ENCODE peak calls at places on chromosomes 6 and 20, in four cellular contexts. I, O, H and T are unnamed samples.

GRCh38 chr6:786946-787763 is 94.2 kb upstream of the EXOC2 start:
- DNase-seq in I (peak), O (peak), H (peak), T (no peak)

GRCh38 chr20:18496740-18497592 is at the start of gene RBBP9:
- DNase-seq in I (peak), O (peak), H (peak), T (peak)

GRCh38 chr6:160030103-160030502 is 61.2 kb downstream of the IGF2R start:
- DNase-seq in I (no peak), O (peak), H (no peak), T (peak)

GRCh38 chr20:13984211-13984610 is 6.2 kb downstream of the SEL1L2 start:
- DNase-seq in I (no peak), O (no peak), H (no peak), T (peak)

GRCh38 chr6:133855599-133855972 is 33.3 kb upstream of the TCF21 start:
- DNase-seq in I (no peak), O (no peak), H (no peak), T (no peak)

GRCh38 chr20:15930324-15931305 is 642.6 kb downstream of the KIF16B start:
- DNase-seq in I (no peak), O (peak), H (no peak), T (no peak)

GRCh38 chr6:1094306-1094705 is 217.6 kb upstream of the FOXQ1 start:
- DNase-seq in I (no peak), O (no peak), H (no peak), T (no peak)

GRCh38 chr6:35486005-35486925 is 10.6 kb downstream of the TEAD3 start:
- DNase-seq in I (no peak), O (peak), H (no peak), T (peak)

GRCh38 chr6:45314146-45314545 is 14.0 kb upstream of the RUNX2 start:
- DNase-seq in I (no peak), O (no peak), H (no peak), T (no peak)

GRCh38 chr20:6116763-6117162 is 6.1 kb downstream of the FERMT1 start:
- DNase-seq in I (no peak), O (no peak), H (no peak), T (no peak)

GRCh38 chr20:37911838-37912273 is 8.9 kb downstream of the VSTM2L start:
- DNase-seq in I (peak), O (peak), H (no peak), T (no peak)
- TF ChIP-seq EZH2 in I (no peak), O (no peak), H (no peak), T (no peak)

DNA sequence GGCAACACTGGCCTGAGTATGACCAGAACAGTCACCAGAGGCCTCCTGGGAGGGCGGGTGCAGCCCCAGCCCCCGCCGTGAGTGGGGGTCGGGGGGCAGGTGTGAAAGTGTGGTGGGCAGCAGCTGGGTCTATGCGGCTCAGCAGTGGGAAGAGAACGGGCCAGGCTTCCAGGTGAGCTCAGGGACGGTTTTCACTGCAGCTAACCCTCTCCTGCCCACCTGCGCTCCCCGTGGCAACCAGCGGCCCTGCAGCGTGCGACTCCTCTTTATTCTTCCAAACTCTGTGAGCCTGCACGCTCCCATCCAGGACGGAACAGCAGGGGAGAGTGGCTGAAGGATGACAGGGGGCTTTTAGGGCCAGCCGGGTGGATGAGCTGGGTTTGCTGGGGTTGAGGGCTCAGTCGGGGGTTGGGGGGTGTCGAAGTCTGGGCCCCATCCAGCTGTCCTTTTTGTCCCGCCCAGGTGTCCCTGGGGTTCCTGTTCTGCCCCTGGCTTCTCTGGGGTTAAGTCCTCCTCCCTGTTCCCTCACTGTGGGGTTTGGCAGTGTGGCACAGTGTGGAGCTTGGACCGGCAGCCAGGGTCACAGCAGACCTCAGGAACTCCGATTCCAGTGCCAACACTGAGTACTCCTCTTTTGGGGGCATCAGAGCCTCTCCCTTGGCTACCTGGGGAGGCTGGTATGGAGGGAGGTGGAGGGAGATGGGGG is 859 bp upstream of the BIRC7 start:
- DNase-seq in I (peak), O (peak), H (no peak), T (peak)
- H3K4me3 ChIP-seq in I (no peak), O (no peak), H (no peak), T (no peak)

GRCh38 chr6:168441434-168442391 is 729 bp downstream of the SMOC2 start:
- DNase-seq in I (no peak), O (peak), H (no peak), T (no peak)
- TF ChIP-seq EZH2 in I (no peak), O (peak), H (no peak), T (no peak)

GRCh38 chr6:26173836-26174144 is 86.6 kb downstream of the HFE start:
- DNase-seq in I (no peak), O (no peak), H (no peak), T (no peak)

GRCh38 chr6:26175033-26175427 is 87.8 kb downstream of the HFE start:
- DNase-seq in I (no peak), O (no peak), H (no peak), T (no peak)

GRCh38 chr6:26172496-26172958 is 85.3 kb downstream of the HFE start:
- DNase-seq in I (no peak), O (peak), H (peak), T (no peak)

GRCh38 chr6:26170951-26171841 is 84.0 kb downstream of the HFE start:
- DNase-seq in I (no peak), O (no peak), H (no peak), T (no peak)

DNA sequence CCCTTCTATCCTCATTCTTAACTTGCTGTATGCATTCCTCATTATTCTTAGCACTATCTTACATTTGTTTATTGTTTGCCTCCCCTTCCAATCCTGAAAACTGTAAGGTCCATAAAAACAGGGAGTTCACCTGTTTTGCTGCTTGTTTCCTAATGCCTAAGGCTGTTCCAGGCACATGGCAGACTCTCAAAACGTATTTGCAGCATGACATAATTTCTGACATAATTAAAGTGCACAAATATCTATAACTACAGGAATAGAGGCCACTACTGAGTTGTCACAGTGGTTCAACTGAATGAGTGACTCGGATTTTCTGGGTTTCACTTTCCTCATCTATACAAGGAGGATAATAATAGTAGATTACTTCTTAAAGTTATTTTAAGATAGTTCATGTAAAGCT is 83.0 kb downstream of the HFE start:
- DNase-seq in I (no peak), O (no peak), H (peak), T (no peak)
- H3K4me3 ChIP-seq in I (no peak), O (no peak), H (peak), T (no peak)

GRCh38 chr6:98836025-98836961 is 1.9 kb downstream of the POU3F2 start:
- DNase-seq in I (peak), O (peak), H (no peak), T (no peak)

GRCh38 chr6:98832282-98833100 is 1.9 kb upstream of the POU3F2 start:
- DNase-seq in I (no peak), O (peak), H (no peak), T (no peak)

GRCh38 chr6:98833101-98834059 is 994 bp upstream of the POU3F2 start:
- DNase-seq in I (no peak), O (peak), H (peak), T (no peak)

GRCh38 chr6:98835149-98836024 is 1.0 kb downstream of the POU3F2 start:
- DNase-seq in I (no peak), O (peak), H (peak), T (no peak)

GRCh38 chr6:98834060-98835031 is at the start of gene POU3F2:
- DNase-seq in I (peak), O (peak), H (peak), T (peak)
- TF ChIP-seq EZH2 in I (no peak), O (no peak), H (no peak), T (no peak)